ENCODE peak calls at places on chromosomes 1 and 21, in ten cellular contexts. One of them, this sample, is unnamed.

GRCh38 chr1:200153277-200154055 is 126.0 kb downstream of the NR5A2 start:
- DNase-seq in thyroid gland: no peak
- DNase-seq in fibroblast of the conjunctiva: no peak
- DNase-seq in HEK293T: no peak
- DNase-seq in NCI-H1930: no peak
- DNase-seq in activated CD8-positive, alpha-beta T cell treated with anti-CD3 and anti-CD28 coated beads for 36 hours: peak
- DNase-seq in iPS-NIHi11: no peak
- DNase-seq in GOT3: no peak
- DNase-seq in naive thymus-derived CD8-positive, alpha-beta T cell: peak
- DNase-seq in stimulated activated CD8-positive, alpha-beta memory T cell treated with anti-CD3 and anti-CD28 coated beads, Interleukin-2, amount 100 ng/mL, for 48 hours: peak
- DNase-seq in this sample: peak

GRCh38 chr1:48916121-48917069 is 139.7 kb upstream of the BEND5 start:
- DNase-seq in thyroid gland: no peak
- DNase-seq in fibroblast of the conjunctiva: peak
- DNase-seq in HEK293T: peak
- DNase-seq in GOT3: no peak
- DNase-seq in iPS-NIHi11: peak
- DNase-seq in activated CD8-positive, alpha-beta T cell treated with anti-CD3 and anti-CD28 coated beads for 36 hours: peak
- DNase-seq in NCI-H1930: peak
- DNase-seq in naive thymus-derived CD8-positive, alpha-beta T cell: no peak
- DNase-seq in stimulated activated CD8-positive, alpha-beta memory T cell treated with anti-CD3 and anti-CD28 coated beads, Interleukin-2, amount 100 ng/mL, for 48 hours: no peak
- DNase-seq in this sample: no peak

GRCh38 chr1:198088360-198089071 is 68.3 kb upstream of the NEK7 start:
- DNase-seq in HEK293T: peak
- DNase-seq in NCI-H1930: no peak
- DNase-seq in stimulated activated CD8-positive, alpha-beta memory T cell treated with anti-CD3 and anti-CD28 coated beads, Interleukin-2, amount 100 ng/mL, for 48 hours: no peak
- DNase-seq in thyroid gland: peak
- DNase-seq in activated CD8-positive, alpha-beta T cell treated with anti-CD3 and anti-CD28 coated beads for 36 hours: no peak
- DNase-seq in fibroblast of the conjunctiva: peak
- DNase-seq in GOT3: no peak
- DNase-seq in naive thymus-derived CD8-positive, alpha-beta T cell: no peak
- DNase-seq in iPS-NIHi11: peak
- DNase-seq in this sample: no peak

GRCh38 chr1:55211456-55211855 is 3.7 kb downstream of the USP24 start:
- DNase-seq in iPS-NIHi11: no peak
- DNase-seq in thyroid gland: no peak
- DNase-seq in NCI-H1930: no peak
- DNase-seq in stimulated activated CD8-positive, alpha-beta memory T cell treated with anti-CD3 and anti-CD28 coated beads, Interleukin-2, amount 100 ng/mL, for 48 hours: no peak
- DNase-seq in HEK293T: no peak
- DNase-seq in GOT3: no peak
- DNase-seq in activated CD8-positive, alpha-beta T cell treated with anti-CD3 and anti-CD28 coated beads for 36 hours: no peak
- DNase-seq in fibroblast of the conjunctiva: no peak
- DNase-seq in naive thymus-derived CD8-positive, alpha-beta T cell: no peak
- DNase-seq in this sample: no peak

GRCh38 chr21:36396971-36397370 is 11.8 kb downstream of the CHAF1B start:
- DNase-seq in naive thymus-derived CD8-positive, alpha-beta T cell: no peak
- DNase-seq in fibroblast of the conjunctiva: no peak
- DNase-seq in stimulated activated CD8-positive, alpha-beta memory T cell treated with anti-CD3 and anti-CD28 coated beads, Interleukin-2, amount 100 ng/mL, for 48 hours: no peak
- DNase-seq in activated CD8-positive, alpha-beta T cell treated with anti-CD3 and anti-CD28 coated beads for 36 hours: no peak
- DNase-seq in iPS-NIHi11: no peak
- DNase-seq in thyroid gland: no peak
- DNase-seq in GOT3: no peak
- DNase-seq in NCI-H1930: no peak
- DNase-seq in HEK293T: no peak
- DNase-seq in this sample: no peak

GRCh38 chr1:167488786-167489185 is 29.5 kb downstream of the CD247 start:
- DNase-seq in thyroid gland: peak
- DNase-seq in HEK293T: no peak
- DNase-seq in activated CD8-positive, alpha-beta T cell treated with anti-CD3 and anti-CD28 coated beads for 36 hours: no peak
- DNase-seq in naive thymus-derived CD8-positive, alpha-beta T cell: no peak
- DNase-seq in NCI-H1930: no peak
- DNase-seq in GOT3: no peak
- DNase-seq in stimulated activated CD8-positive, alpha-beta memory T cell treated with anti-CD3 and anti-CD28 coated beads, Interleukin-2, amount 100 ng/mL, for 48 hours: no peak
- DNase-seq in fibroblast of the conjunctiva: no peak
- DNase-seq in iPS-NIHi11: no peak
- DNase-seq in this sample: no peak

GRCh38 chr1:175885247-175885646 is 141.9 kb upstream of the TNR start:
- DNase-seq in NCI-H1930: no peak
- DNase-seq in thyroid gland: no peak
- DNase-seq in GOT3: no peak
- DNase-seq in naive thymus-derived CD8-positive, alpha-beta T cell: no peak
- DNase-seq in stimulated activated CD8-positive, alpha-beta memory T cell treated with anti-CD3 and anti-CD28 coated beads, Interleukin-2, amount 100 ng/mL, for 48 hours: no peak
- DNase-seq in fibroblast of the conjunctiva: no peak
- DNase-seq in activated CD8-positive, alpha-beta T cell treated with anti-CD3 and anti-CD28 coated beads for 36 hours: no peak
- DNase-seq in HEK293T: no peak
- DNase-seq in iPS-NIHi11: no peak
- DNase-seq in this sample: no peak

GRCh38 chr21:33430858-33431257 is 27.6 kb downstream of the IFNGR2 start:
- DNase-seq in stimulated activated CD8-positive, alpha-beta memory T cell treated with anti-CD3 and anti-CD28 coated beads, Interleukin-2, amount 100 ng/mL, for 48 hours: no peak
- DNase-seq in NCI-H1930: no peak
- DNase-seq in fibroblast of the conjunctiva: no peak
- DNase-seq in HEK293T: no peak
- DNase-seq in naive thymus-derived CD8-positive, alpha-beta T cell: no peak
- DNase-seq in iPS-NIHi11: no peak
- DNase-seq in activated CD8-positive, alpha-beta T cell treated with anti-CD3 and anti-CD28 coated beads for 36 hours: no peak
- DNase-seq in GOT3: no peak
- DNase-seq in thyroid gland: no peak
- DNase-seq in this sample: no peak

GRCh38 chr1:35691571-35692220 is 27.0 kb downstream of the C1orf216 start:
- DNase-seq in stimulated activated CD8-positive, alpha-beta memory T cell treated with anti-CD3 and anti-CD28 coated beads, Interleukin-2, amount 100 ng/mL, for 48 hours: no peak
- DNase-seq in NCI-H1930: no peak
- DNase-seq in thyroid gland: peak
- DNase-seq in naive thymus-derived CD8-positive, alpha-beta T cell: no peak
- DNase-seq in GOT3: no peak
- DNase-seq in HEK293T: no peak
- DNase-seq in activated CD8-positive, alpha-beta T cell treated with anti-CD3 and anti-CD28 coated beads for 36 hours: no peak
- DNase-seq in iPS-NIHi11: no peak
- DNase-seq in fibroblast of the conjunctiva: no peak
- DNase-seq in this sample: no peak

GRCh38 chr1:5793516-5793915 is 198.7 kb downstream of the NPHP4 start:
- DNase-seq in iPS-NIHi11: no peak
- DNase-seq in HEK293T: no peak
- DNase-seq in activated CD8-positive, alpha-beta T cell treated with anti-CD3 and anti-CD28 coated beads for 36 hours: no peak
- DNase-seq in naive thymus-derived CD8-positive, alpha-beta T cell: no peak
- DNase-seq in stimulated activated CD8-positive, alpha-beta memory T cell treated with anti-CD3 and anti-CD28 coated beads, Interleukin-2, amount 100 ng/mL, for 48 hours: no peak
- DNase-seq in GOT3: no peak
- DNase-seq in thyroid gland: no peak
- DNase-seq in NCI-H1930: no peak
- DNase-seq in fibroblast of the conjunctiva: no peak
- DNase-seq in this sample: no peak

GRCh38 chr1:41516168-41516961 is 31.9 kb upstream of the EDN2 start:
- DNase-seq in HEK293T: peak
- DNase-seq in thyroid gland: peak
- DNase-seq in stimulated activated CD8-positive, alpha-beta memory T cell treated with anti-CD3 and anti-CD28 coated beads, Interleukin-2, amount 100 ng/mL, for 48 hours: peak
- DNase-seq in naive thymus-derived CD8-positive, alpha-beta T cell: no peak
- DNase-seq in fibroblast of the conjunctiva: peak
- DNase-seq in iPS-NIHi11: peak
- DNase-seq in GOT3: peak
- DNase-seq in NCI-H1930: peak
- DNase-seq in activated CD8-positive, alpha-beta T cell treated with anti-CD3 and anti-CD28 coated beads for 36 hours: peak
- DNase-seq in this sample: peak

GRCh38 chr1:151574575-151575529 is 34.7 kb downstream of the TUFT1 start:
- DNase-seq in iPS-NIHi11: no peak
- DNase-seq in fibroblast of the conjunctiva: peak
- DNase-seq in thyroid gland: no peak
- DNase-seq in stimulated activated CD8-positive, alpha-beta memory T cell treated with anti-CD3 and anti-CD28 coated beads, Interleukin-2, amount 100 ng/mL, for 48 hours: peak
- DNase-seq in HEK293T: no peak
- DNase-seq in GOT3: no peak
- DNase-seq in activated CD8-positive, alpha-beta T cell treated with anti-CD3 and anti-CD28 coated beads for 36 hours: peak
- DNase-seq in NCI-H1930: no peak
- DNase-seq in naive thymus-derived CD8-positive, alpha-beta T cell: no peak
- DNase-seq in this sample: no peak

GRCh38 chr1:184212649-184213314 is 161.3 kb downstream of the TSEN15 start:
- DNase-seq in GOT3: no peak
- DNase-seq in NCI-H1930: no peak
- DNase-seq in iPS-NIHi11: peak
- DNase-seq in naive thymus-derived CD8-positive, alpha-beta T cell: no peak
- DNase-seq in thyroid gland: no peak
- DNase-seq in fibroblast of the conjunctiva: peak
- DNase-seq in HEK293T: no peak
- DNase-seq in activated CD8-positive, alpha-beta T cell treated with anti-CD3 and anti-CD28 coated beads for 36 hours: no peak
- DNase-seq in stimulated activated CD8-positive, alpha-beta memory T cell treated with anti-CD3 and anti-CD28 coated beads, Interleukin-2, amount 100 ng/mL, for 48 hours: no peak
- DNase-seq in this sample: no peak